ENCODE peak calls at places on chromosomes 3 and 15, in six cellular contexts. D, P, X, W, F and M are unnamed samples.

GRCh38 chr3:117519776-117520175 is 810.2 kb downstream of the TUSC7 start:
- DNase-seq in X (no peak), D (no peak), P (no peak), W (no peak), F (no peak), M (no peak)

GRCh38 chr3:157573281-157573680 is 70.1 kb upstream of the VEPH1 start:
- DNase-seq in F (no peak), X (no peak), P (no peak), D (no peak), W (no peak), M (no peak)

GRCh38 chr3:4994144-4994730 is 15.0 kb downstream of the BHLHE40 start:
- DNase-seq in P (peak; percentile 56), W (no peak), D (no peak), F (no peak), X (no peak), M (peak; percentile 60)

GRCh38 chr3:189567772-189568420 is 63.3 kb upstream of the TP63 start:
- DNase-seq in X (peak; percentile 75), F (no peak), P (no peak), D (no peak), W (no peak), M (no peak)

GRCh38 chr3:8499181-8499611 is 2.4 kb upstream of the LMCD1 start:
- DNase-seq in D (no peak), P (no peak), X (no peak), F (no peak), W (peak; percentile 92), M (no peak)

GRCh38 chr3:193714523-193715137 is 121.6 kb downstream of the OPA1 start:
- DNase-seq in X (no peak), P (no peak), D (no peak), W (no peak), F (no peak), M (no peak)

GRCh38 chr15:90930861-90931629 is 1.3 kb downstream of the HDDC3 start:
- DNase-seq in X (no peak), D (no peak), P (no peak), W (no peak), F (no peak), M (no peak)

GRCh38 chr15:54456413-54456812 is 478.2 kb downstream of the UNC13C start:
- DNase-seq in X (no peak), W (no peak), P (no peak), D (no peak), F (no peak), M (no peak)

GRCh38 chr3:157082305-157082981 is 77.5 kb downstream of the CCNL1 start:
- DNase-seq in D (no peak), W (no peak), P (peak; percentile 18), X (no peak), F (no peak), M (no peak)

GRCh38 chr3:94036909-94037507 is 8.6 kb upstream of the STX19 start:
- DNase-seq in D (peak; percentile 6), W (peak; percentile 29), F (no peak), P (peak; percentile 35), X (no peak), M (peak; percentile 56)

GRCh38 chr3:57956833-57957174 is 51.4 kb upstream of the FLNB start:
- DNase-seq in X (no peak), W (no peak), D (no peak), F (no peak), P (no peak), M (no peak)

GRCh38 chr3:196524527-196524926 is 9.4 kb upstream of the SMCO1 start:
- DNase-seq in X (no peak), F (no peak), P (no peak), D (peak; percentile 34), W (no peak), M (no peak)

GRCh38 chr3:196525141-196525540 is 10.0 kb upstream of the SMCO1 start:
- DNase-seq in D (no peak), F (no peak), P (no peak), X (no peak), W (no peak), M (no peak)

GRCh38 chr3:196533260-196533681 is 18.1 kb upstream of the SMCO1 start:
- DNase-seq in W (no peak), D (peak; percentile 17), P (no peak), F (peak; percentile 83), X (no peak), M (no peak)

GRCh38 chr3:196531418-196531817 is 16.3 kb upstream of the SMCO1 start:
- DNase-seq in W (no peak), P (no peak), F (no peak), D (no peak), X (no peak), M (no peak)

GRCh38 chr3:196528639-196529233 is 13.6 kb upstream of the SMCO1 start:
- DNase-seq in P (peak; percentile 42), W (no peak), F (peak; percentile 98), X (no peak), D (peak; percentile 88), M (peak; percentile 75)
- TF ChIP-seq POLR2A in P (peak; percentile 75), W (no peak), F (peak; percentile 52), X (peak; percentile 94), D (peak; percentile 74), M (peak; percentile 60)

GRCh38 chr15:100692259-100692658 is 89.9 kb downstream of the ASB7 start:
- DNase-seq in D (no peak), F (no peak), X (no peak), P (no peak), W (no peak), M (no peak)
- TF ChIP-seq MAX in D (no peak), F (no peak), X (no peak), P (no peak), W (no peak), M (no peak)

GRCh38 chr3:108897883-108898282 is 55.8 kb downstream of the GUCA1C start:
- DNase-seq in W (no peak), F (no peak), D (no peak), P (no peak), X (no peak), M (no peak)
- TF ChIP-seq RAD21 in W (no peak), F (no peak), D (no peak), P (no peak), X (no peak), M (no peak)

GRCh38 chr15:78506971-78507830 is at the start of gene HYKK:
- DNase-seq in W (peak; percentile 98), P (peak; percentile 94), D (peak; percentile 98), X (peak; percentile 57), F (peak; percentile 90), M (peak; percentile 98)
- TF ChIP-seq POLR2A in W (peak; percentile 82), P (peak; percentile 38), D (peak; percentile 74), X (peak; percentile 39), F (peak; percentile 43), M (peak; percentile 87)

DNA sequence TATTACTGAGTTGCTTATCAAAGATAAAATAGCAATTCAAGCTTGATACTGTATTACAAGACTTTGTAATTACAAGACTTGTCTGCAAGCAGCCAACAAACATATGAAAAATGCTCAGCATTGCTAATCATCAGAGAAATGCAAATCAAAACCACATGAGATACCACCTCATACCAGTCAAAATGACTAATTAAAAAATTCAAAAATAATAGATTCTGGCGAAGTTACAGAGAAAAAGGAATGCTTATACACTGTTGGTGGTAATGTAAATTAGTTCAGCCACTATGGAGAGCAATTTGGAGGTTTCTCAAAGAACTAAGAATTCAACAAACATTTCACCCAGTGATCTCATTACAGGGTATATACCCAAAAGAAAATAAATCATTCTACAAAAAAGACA is 617.6 kb upstream of the CCDC54 start:
- DNase-seq in X (no peak), D (no peak), F (no peak), W (no peak), P (no peak), M (no peak)
- TF ChIP-seq MAX in X (no peak), D (no peak), F (no peak), W (no peak), P (no peak), M (no peak)